ENCODE peak calls at places on chromosome 7, in six cellular contexts. C, N, L, A, G and D are unnamed samples. For H3K4me1, the result is how much of the 10 kb centered on the place peaks cover.

GRCh38 chr7:139635521-139636240 is 112.2 kb downstream of the CLEC2L start:
- DNase-seq in C (no peak), N (no peak), L (no peak), A (no peak), G (no peak), D (no peak)

GRCh38 chr7:37211097-37211496 is 237.6 kb downstream of the ELMO1 start:
- DNase-seq in C (no peak), N (peak), L (no peak), A (peak), G (peak), D (no peak)

GRCh38 chr7:81264116-81264515 is 345.3 kb upstream of the SEMA3C start:
- DNase-seq in C (no peak), N (no peak), L (no peak), A (no peak), G (no peak), D (no peak)

GRCh38 chr7:74193054-74193453 is 16.8 kb upstream of the LAT2 start:
- DNase-seq in C (no peak), N (no peak), L (no peak), A (no peak), G (no peak), D (no peak)

GRCh38 chr7:97126483-97127171 is 9.1 kb downstream of the SDHAF3 start:
- DNase-seq in C (no peak), N (no peak), L (no peak), A (no peak), G (no peak), D (no peak)

GRCh38 chr7:140539466-140539865 is 60.2 kb upstream of the MKRN1 start:
- DNase-seq in C (no peak), N (no peak), L (no peak), A (no peak), G (no peak), D (no peak)

GRCh38 chr7:148912758-148913541 is 28.9 kb upstream of the EZH2 start:
- DNase-seq in C (no peak), N (no peak), L (no peak), A (no peak), G (no peak), D (no peak)

GRCh38 chr7:152522551-152522950 is 86.7 kb upstream of the KMT2C start:
- DNase-seq in C (no peak), N (peak), L (no peak), A (no peak), G (no peak), D (peak)

GRCh38 chr7:142481548-142481947 is 223.7 kb upstream of the PRSS58 start:
- DNase-seq in C (no peak), N (peak), L (no peak), A (no peak), G (no peak), D (no peak)

GRCh38 chr7:23239709-23240108 is 6.9 kb upstream of the GPNMB start:
- DNase-seq in C (no peak), N (no peak), L (no peak), A (no peak), G (no peak), D (no peak)

GRCh38 chr7:80851896-80852476 is 66.9 kb downstream of the SEMA3C start:
- DNase-seq in C (no peak), N (peak), L (no peak), A (peak), G (no peak), D (no peak)

GRCh38 chr7:99394188-99394502 is 14.3 kb downstream of the PDAP1 start:
- DNase-seq in C (no peak), N (no peak), L (no peak), A (no peak), G (no peak), D (no peak)

GRCh38 chr7:12553421-12553820 is 17.1 kb upstream of the SCIN start:
- DNase-seq in C (no peak), N (no peak), L (no peak), A (no peak), G (no peak), D (no peak)

GRCh38 chr7:151992375-151992774 is 33.1 kb upstream of the GALNT11 start:
- DNase-seq in C (peak), N (peak), L (peak), A (no peak), G (peak), D (peak)

GRCh38 chr7:2248984-2249694 is 7.1 kb downstream of the NUDT1 start:
- DNase-seq in C (peak), N (peak), L (peak), A (peak), G (peak), D (no peak)

GRCh38 chr7:99312316-99313203 is 13.1 kb upstream of the ARPC1A start:
- DNase-seq in C (peak), N (peak), L (peak), A (peak), G (peak), D (peak)

GRCh38 chr7:116673504-116673865 is 1.5 kb downstream of the MET start:
- DNase-seq in C (no peak), N (no peak), L (no peak), A (no peak), G (no peak), D (no peak)

GRCh38 chr7:10707519-10707918 is 266.2 kb upstream of the PHF14 start:
- DNase-seq in C (no peak), N (no peak), L (no peak), A (no peak), G (no peak), D (no peak)

GRCh38 chr7:44154703-44155102 is 13.6 kb upstream of the MYL7 start:
- DNase-seq in C (no peak), N (no peak), L (no peak), A (no peak), G (no peak), D (no peak)

GRCh38 chr7:33494473-33494872 is 365.1 kb downstream of the BBS9 start:
- DNase-seq in C (no peak), N (no peak), L (no peak), A (peak), G (no peak), D (no peak)

GRCh38 chr7:103148994-103149807 is at the start of gene NAPEPLD:
- DNase-seq in C (peak), N (peak), L (peak), A (peak), G (peak), D (peak)

GRCh38 chr7:2604608-2605174 is 27.1 kb upstream of the TTYH3 start:
- DNase-seq in C (no peak), N (no peak), L (no peak), A (no peak), G (no peak), D (no peak)

GRCh38 chr7:74042746-74043522 is 15.0 kb downstream of the ELN start:
- DNase-seq in C (no peak), N (no peak), L (no peak), A (no peak), G (no peak), D (peak)

GRCh38 chr7:92835851-92836488 is 403 bp downstream of the CDK6 start:
- DNase-seq in C (peak), N (peak), L (peak), A (peak), G (peak), D (no peak)

GRCh38 chr7:55019329-55019690 is 493 bp downstream of the EGFR start:
- DNase-seq in C (peak), N (peak), L (no peak), A (peak), G (no peak), D (peak)

GRCh38 chr7:68063171-68063570 is 1066.5 kb downstream of the TYW1 start:
- DNase-seq in C (no peak), N (no peak), L (no peak), A (peak), G (no peak), D (peak)

GRCh38 chr7:92496876-92497275 is 19.1 kb upstream of the ERVW-1 start:
- DNase-seq in C (no peak), N (no peak), L (no peak), A (peak), G (no peak), D (no peak)

GRCh38 chr7:14040528-14040927 is 51.1 kb upstream of the ETV1 start:
- DNase-seq in C (no peak), N (no peak), L (no peak), A (no peak), G (no peak), D (no peak)

GRCh38 chr7:85160223-85160622 is 26.6 kb downstream of the SEMA3D start:
- DNase-seq in C (no peak), N (peak), L (no peak), A (peak), G (no peak), D (no peak)

GRCh38 chr7:43572516-43573049 is 10.3 kb upstream of the STK17A start:
- DNase-seq in C (no peak), N (peak), L (peak), A (peak), G (peak), D (no peak)

GRCh38 chr7:2321020-2321419 is 6.8 kb upstream of the SNX8 start:
- DNase-seq in C (no peak), N (peak), L (no peak), A (no peak), G (no peak), D (no peak)

GRCh38 chr7:77537136-77537594 is at the start of gene PTPN12:
- DNase-seq in C (no peak), N (no peak), L (no peak), A (peak), G (no peak), D (peak)

GRCh38 chr7:66265566-66265965 is 60.4 kb downstream of the TPST1 start:
- DNase-seq in C (no peak), N (peak), L (no peak), A (peak), G (no peak), D (no peak)

GRCh38 chr7:898460-898854 is 22.1 kb downstream of the GET4 start:
- DNase-seq in C (no peak), N (no peak), L (no peak), A (no peak), G (no peak), D (no peak)

GRCh38 chr7:94510582-94511456 is 1.2 kb downstream of the CASD1 start:
- DNase-seq in C (peak), N (peak), L (peak), A (peak), G (peak), D (peak)
- H3K4me1 ChIP-seq in C (under half), N (under half), L (under half), A (under half), G (under half), D (under half)

GRCh38 chr7:150399861-150400778 is 21.0 kb downstream of the ZNF775 start:
- DNase-seq in C (no peak), N (no peak), L (no peak), A (peak), G (no peak), D (no peak)
- H3K4me1 ChIP-seq in C (under half), N (under half), L (under half), A (under half), G (under half), D (under half)

DNA sequence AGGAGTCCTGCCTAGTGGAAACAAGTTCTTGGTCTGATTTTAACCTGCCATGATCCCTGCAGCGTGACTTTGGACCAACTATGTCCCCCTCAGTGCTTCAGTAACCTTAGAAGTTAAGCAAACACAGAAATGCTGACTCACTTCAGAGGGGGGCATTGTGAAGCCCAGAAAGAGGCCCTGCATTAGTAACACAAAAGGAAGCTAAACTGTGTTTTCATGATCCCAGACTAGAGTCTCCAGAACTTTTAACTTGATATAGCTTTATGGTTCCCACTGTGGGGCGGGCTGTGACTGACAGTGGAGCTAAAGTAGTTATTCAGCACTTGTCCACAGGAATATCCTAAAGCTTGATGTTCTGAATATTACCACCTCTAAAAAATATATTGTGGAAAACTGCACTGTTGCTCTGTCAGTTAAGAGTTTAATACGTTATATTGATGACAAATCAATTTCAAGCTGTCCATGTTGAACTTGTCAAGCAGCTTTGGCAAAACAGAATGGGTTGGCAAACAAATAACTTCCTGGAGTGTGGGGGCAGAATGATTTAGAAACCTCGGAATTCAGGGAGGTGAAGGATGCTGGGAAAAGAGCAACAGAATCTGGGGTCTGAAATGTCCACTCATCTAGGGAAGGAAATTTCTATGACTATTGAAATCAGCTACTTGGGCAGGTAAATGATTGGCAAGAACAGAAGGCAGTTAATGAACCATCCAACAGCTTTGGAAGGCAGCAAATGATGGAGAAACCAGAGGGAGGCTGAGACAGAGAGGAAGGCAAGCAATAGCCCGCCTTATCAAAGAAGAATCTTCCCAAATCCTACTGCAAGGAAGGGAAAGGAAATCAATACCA is 95.2 kb upstream of the PALS2 start:
- DNase-seq in C (no peak), N (peak), L (no peak), A (peak), G (no peak), D (no peak)
- H3K4me1 ChIP-seq in C (under half), N (under half), L (under half), A (under half), G (under half), D (under half)

GRCh38 chr7:127905491-127906330 is 125.5 kb downstream of the LRRC4 start:
- DNase-seq in C (no peak), N (no peak), L (no peak), A (peak), G (no peak), D (no peak)
- H3K4me1 ChIP-seq in C (under half), N (under half), L (under half), A (under half), G (under half), D (under half)